ENCODE peak calls at places on chromosomes 13 and 19, in ten cellular contexts. J, F, I, N, Q, R, S, X, E and D are unnamed samples.

GRCh38 chr13:81917829-81918228 is 1576.9 kb upstream of the SPRY2 start:
- DNase-seq in J (no peak), E (peak), R (no peak), Q (no peak), F (no peak), S (no peak), X (no peak), N (no peak), I (no peak), D (no peak)

GRCh38 chr13:25292301-25292700 is 5.0 kb upstream of the MTMR6 start:
- DNase-seq in R (peak), I (no peak), X (peak), S (no peak), J (no peak), N (no peak), F (peak), E (peak), Q (no peak), D (peak)

GRCh38 chr13:58119351-58119750 is 487.8 kb downstream of the PCDH17 start:
- DNase-seq in N (no peak), R (no peak), X (no peak), Q (no peak), I (no peak), S (no peak), J (no peak), F (no peak), E (no peak), D (no peak)

GRCh38 chr13:23979361-23980159 is 82.3 kb upstream of the C1QTNF9B start:
- DNase-seq in X (no peak), E (peak), Q (peak), J (peak), S (peak), N (no peak), I (peak), R (no peak), F (peak), D (peak)

GRCh38 chr13:28603033-28603664 is 55.8 kb upstream of the POMP start:
- DNase-seq in N (no peak), E (no peak), F (no peak), S (no peak), J (no peak), R (no peak), X (no peak), I (no peak), Q (no peak), D (no peak)

GRCh38 chr19:9565900-9566705 is 18.2 kb downstream of the ZNF121 start:
- DNase-seq in I (no peak), Q (no peak), R (no peak), S (no peak), J (no peak), N (no peak), E (peak), X (no peak), F (no peak), D (no peak)

GRCh38 chr13:87671031-87671823 is at the start of gene SLITRK5:
- DNase-seq in I (peak), J (peak), Q (peak), E (peak), X (peak), F (peak), N (no peak), R (peak), S (peak), D (peak)

GRCh38 chr19:45528149-45528743 is 21.0 kb downstream of the VASP start:
- DNase-seq in X (no peak), E (peak), I (no peak), N (no peak), R (peak), Q (no peak), S (no peak), F (no peak), J (no peak), D (no peak)

GRCh38 chr13:27971236-27971645 is 2.1 kb upstream of the CDX2 start:
- DNase-seq in F (peak), S (no peak), E (peak), N (no peak), J (no peak), X (no peak), R (no peak), I (no peak), Q (peak), D (no peak)

GRCh38 chr19:19507354-19507753 is 8.0 kb downstream of the TSSK6 start:
- DNase-seq in I (no peak), Q (no peak), X (no peak), E (no peak), N (no peak), J (no peak), F (no peak), S (no peak), R (no peak), D (no peak)

GRCh38 chr13:46736568-46736967 is 60.4 kb downstream of the ESD start:
- DNase-seq in F (no peak), J (no peak), S (no peak), E (no peak), Q (no peak), I (no peak), N (no peak), R (no peak), X (no peak), D (no peak)

GRCh38 chr13:100588350-100589177 is at the start of gene GGACT:
- DNase-seq in E (peak), S (peak), F (peak), N (peak), Q (peak), I (peak), R (peak), X (no peak), J (peak), D (peak)

GRCh38 chr13:30744056-30744684 is 8.8 kb downstream of the ALOX5AP start:
- DNase-seq in N (peak), I (no peak), X (no peak), F (no peak), E (no peak), S (no peak), R (peak), J (peak), Q (peak), D (peak)

GRCh38 chr19:47778954-47779351 is 450 bp downstream of the SELENOW start:
- DNase-seq in I (no peak), X (no peak), Q (no peak), R (peak), J (no peak), F (peak), S (no peak), N (no peak), E (no peak), D (no peak)

GRCh38 chr19:29576761-29577661 is 29.1 kb upstream of the POP4 start:
- DNase-seq in F (no peak), N (no peak), X (no peak), S (no peak), J (no peak), Q (no peak), I (peak), E (no peak), R (no peak), D (no peak)

GRCh38 chr13:106561551-106562170 is 6.3 kb downstream of the ARGLU1 start:
- DNase-seq in S (no peak), X (no peak), N (no peak), F (no peak), E (no peak), R (no peak), I (no peak), J (no peak), Q (no peak), D (no peak)

GRCh38 chr19:21202865-21203494 is 61.1 kb downstream of the ZNF431 start:
- DNase-seq in N (peak), X (peak), J (no peak), F (peak), Q (no peak), E (peak), R (peak), S (no peak), I (no peak), D (peak)

GRCh38 chr13:40370662-40371061 is 295.8 kb downstream of the FOXO1 start:
- DNase-seq in F (no peak), I (no peak), X (no peak), J (no peak), Q (no peak), N (no peak), E (no peak), R (no peak), S (no peak), D (no peak)

GRCh38 chr19:19452241-19453128 is 47.0 kb downstream of the GATAD2A start:
- DNase-seq in S (no peak), E (no peak), J (no peak), X (no peak), I (no peak), R (no peak), Q (no peak), F (no peak), N (no peak), D (no peak)

GRCh38 chr19:38658462-38659306 is 11.2 kb downstream of the ACTN4 start:
- DNase-seq in N (peak), I (no peak), Q (peak), E (no peak), J (no peak), X (no peak), S (no peak), F (no peak), R (no peak), D (no peak)

GRCh38 chr19:39335168-39335567 is 675 bp downstream of the GMFG start:
- DNase-seq in J (peak), I (no peak), F (peak), X (no peak), E (no peak), S (no peak), Q (no peak), R (peak), N (no peak), D (no peak)

GRCh38 chr13:96993660-96994029 is 631 bp downstream of the OXGR1 start:
- DNase-seq in Q (no peak), E (peak), X (no peak), J (no peak), I (no peak), R (no peak), N (no peak), F (peak), S (no peak), D (no peak)

GRCh38 chr19:53881482-53882390 is at the start of gene PRKCG:
- DNase-seq in N (no peak), X (no peak), F (peak), I (no peak), E (peak), S (peak), Q (peak), J (peak), R (peak), D (no peak)

GRCh38 chr13:46698015-46698414 is 98.9 kb downstream of the ESD start:
- DNase-seq in I (no peak), E (no peak), R (no peak), J (no peak), Q (peak), X (no peak), N (no peak), F (no peak), S (no peak), D (no peak)

GRCh38 chr19:39498262-39499081 is at the start of gene DLL3:
- DNase-seq in I (no peak), X (no peak), E (peak), J (no peak), N (no peak), F (peak), Q (no peak), S (no peak), R (peak), D (no peak)

GRCh38 chr19:39170398-39171231 is 26.1 kb upstream of the NCCRP1 start:
- DNase-seq in I (no peak), F (no peak), N (no peak), R (no peak), E (no peak), S (peak), X (no peak), Q (no peak), J (no peak), D (no peak)

GRCh38 chr19:32870154-32870573 is 597 bp upstream of the SLC7A9 start:
- DNase-seq in R (no peak), I (no peak), F (no peak), J (peak), X (no peak), N (no peak), S (peak), Q (peak), E (peak), D (no peak)

GRCh38 chr19:1911995-1912394 is 6.8 kb downstream of the ADAT3 start:
- DNase-seq in N (no peak), R (no peak), I (no peak), S (peak), F (no peak), Q (peak), E (peak), X (no peak), J (no peak), D (no peak)

GRCh38 chr19:39409886-39410619 is 2.4 kb upstream of the PLEKHG2 start:
- DNase-seq in I (no peak), J (peak), S (peak), F (peak), Q (peak), N (peak), E (peak), R (peak), X (no peak), D (peak)

GRCh38 chr13:107864543-107865460 is 350.5 kb downstream of the LIG4 start:
- DNase-seq in E (peak), Q (no peak), I (no peak), F (peak), J (no peak), S (no peak), N (no peak), R (peak), X (peak), D (no peak)

GRCh38 chr19:22945560-22945959 is 57.4 kb downstream of the ZNF728 start:
- DNase-seq in E (peak), S (no peak), F (no peak), J (no peak), Q (no peak), N (peak), X (no peak), R (no peak), I (no peak), D (peak)

GRCh38 chr19:55080121-55080914 is 4.6 kb downstream of the EPS8L1 start:
- DNase-seq in F (peak), J (peak), R (peak), S (peak), E (peak), I (peak), X (peak), N (peak), Q (peak), D (peak)

GRCh38 chr13:99426426-99426825 is 74.8 kb upstream of the TM9SF2 start:
- DNase-seq in Q (no peak), I (no peak), N (no peak), R (no peak), J (no peak), S (no peak), F (no peak), E (no peak), X (no peak), D (no peak)

GRCh38 chr13:94303644-94304174 is 175.8 kb downstream of the DCT start:
- DNase-seq in R (no peak), N (no peak), S (no peak), F (no peak), E (peak), J (no peak), Q (no peak), X (no peak), I (no peak), D (no peak)
- TF ChIP-seq POLR2AphosphoS5 in R (no peak), N (no peak), S (no peak), F (no peak), E (no peak), J (no peak), Q (no peak), X (no peak), I (no peak), D (no peak)

DNA sequence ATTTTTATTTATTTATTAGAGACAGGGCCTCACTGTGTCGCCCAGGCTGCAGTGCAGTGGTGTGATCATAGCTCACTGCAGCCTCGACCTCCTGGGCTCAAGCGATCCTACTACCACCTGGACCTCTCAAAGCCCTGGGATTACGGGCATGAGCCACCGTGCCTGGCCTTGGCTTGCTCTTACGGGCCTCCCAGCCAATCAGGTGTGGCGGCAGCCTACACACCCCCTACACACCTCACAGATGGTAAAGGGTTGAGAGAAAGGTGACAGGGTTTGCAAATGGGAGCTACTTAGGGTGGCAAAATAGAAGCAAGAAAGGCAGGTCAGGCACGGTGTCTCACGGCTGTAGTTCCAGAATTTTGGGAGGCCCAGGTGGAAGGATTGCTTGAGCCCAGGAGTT is 1.0 kb upstream of the ZBTB32 start:
- DNase-seq in I (no peak), R (no peak), E (peak), X (no peak), F (peak), S (no peak), J (no peak), Q (no peak), N (no peak), D (no peak)
- H3K4me3 ChIP-seq in I (peak), R (no peak), E (peak), X (no peak), F (no peak), S (peak), J (peak), Q (no peak), N (no peak), D (no peak)

GRCh38 chr19:377801-378581 is 31.0 kb downstream of the C2CD4C start:
- DNase-seq in N (no peak), E (no peak), I (no peak), S (no peak), Q (no peak), F (peak), X (no peak), R (no peak), J (peak), D (no peak)
- TF ChIP-seq POLR2AphosphoS5 in N (no peak), E (no peak), I (no peak), S (no peak), Q (no peak), F (no peak), X (no peak), R (no peak), J (no peak), D (no peak)

GRCh38 chr19:46718934-46719551 is 2.1 kb upstream of the PRKD2 start:
- DNase-seq in N (no peak), R (no peak), X (no peak), Q (no peak), S (no peak), F (no peak), J (peak), E (no peak), I (no peak), D (no peak)
- H3K4me3 ChIP-seq in N (no peak), R (no peak), X (no peak), Q (no peak), S (no peak), F (no peak), J (peak), E (no peak), I (no peak), D (no peak)

GRCh38 chr19:40747536-40747935 is 2.7 kb downstream of the ACTMAP start:
- DNase-seq in F (no peak), R (no peak), S (no peak), I (no peak), X (no peak), N (no peak), Q (no peak), E (no peak), J (no peak), D (no peak)
- TF ChIP-seq POLR2AphosphoS5 in F (no peak), R (no peak), S (no peak), I (no peak), X (no peak), N (no peak), Q (no peak), E (no peak), J (no peak), D (no peak)

DNA sequence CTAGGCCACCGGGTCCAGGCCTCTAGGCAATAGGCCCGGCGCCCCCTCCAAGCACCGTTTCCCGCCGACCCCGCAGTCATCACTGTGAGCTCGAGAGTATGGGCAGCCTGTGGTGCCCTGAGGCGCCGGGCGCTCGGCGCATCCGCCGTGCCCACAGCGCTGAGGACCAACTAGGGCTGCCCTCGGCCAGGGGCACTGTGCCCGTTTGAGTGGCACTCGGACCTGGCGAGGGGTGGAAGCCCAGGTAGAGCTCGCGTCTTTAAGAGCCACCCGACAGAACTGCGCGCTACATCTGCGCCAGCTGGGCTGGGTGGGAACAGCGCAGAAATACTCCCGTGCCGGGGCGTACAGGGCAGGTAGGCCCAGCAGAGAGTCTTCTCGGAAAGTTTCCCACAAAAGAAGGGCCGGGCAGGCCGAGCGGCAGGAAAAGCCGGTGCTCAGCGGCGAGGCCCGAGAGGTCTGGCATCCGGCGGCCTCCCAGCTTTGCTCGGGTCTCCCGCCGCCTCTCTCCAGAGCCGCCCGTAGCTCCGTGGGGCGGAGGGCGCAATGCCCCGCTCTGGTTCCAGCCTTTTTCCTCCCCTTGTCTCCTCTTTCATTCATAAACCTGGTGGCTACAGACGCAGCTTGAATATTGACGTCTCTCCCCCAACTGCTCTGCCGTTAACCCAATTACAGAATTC is 5.4 kb upstream of the SOX1 start:
- DNase-seq in F (no peak), X (no peak), I (no peak), J (no peak), S (peak), N (no peak), R (no peak), Q (no peak), E (peak), D (no peak)
- H3K4me3 ChIP-seq in F (no peak), X (no peak), I (no peak), J (no peak), S (no peak), N (no peak), R (no peak), Q (no peak), E (peak), D (no peak)

DNA sequence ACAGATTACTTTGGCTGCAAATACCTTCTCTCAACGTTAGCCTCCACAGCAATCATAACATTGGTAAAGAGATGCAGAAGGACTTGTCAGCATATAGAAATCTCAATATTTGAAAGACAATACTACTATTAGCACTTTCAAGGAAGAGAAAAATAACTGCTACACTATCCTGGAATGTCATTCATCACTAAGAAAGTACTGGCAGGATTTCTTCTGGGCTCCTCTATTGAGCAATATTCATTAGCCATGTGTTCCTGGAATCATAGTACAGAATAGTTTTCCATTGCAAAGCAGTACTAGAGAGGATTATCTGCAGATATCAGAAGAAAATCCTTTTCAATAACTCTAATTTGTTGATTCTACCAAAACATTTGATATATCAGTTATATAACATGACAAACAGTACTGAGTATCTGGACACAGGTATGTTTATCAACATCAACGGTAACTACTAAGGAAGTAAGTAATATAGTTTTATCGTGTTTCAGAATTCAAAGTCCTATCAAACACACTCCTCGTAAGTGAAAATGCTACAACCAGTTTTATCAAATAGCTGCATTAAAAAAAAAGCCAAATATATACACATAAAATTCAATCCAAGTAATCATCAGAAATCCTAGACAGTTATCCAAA is 27.3 kb downstream of the INTS6 start:
- DNase-seq in J (no peak), F (no peak), Q (no peak), R (no peak), S (no peak), X (no peak), E (peak), N (no peak), I (no peak), D (no peak)
- TF ChIP-seq POLR2AphosphoS5 in J (no peak), F (no peak), Q (no peak), R (no peak), S (no peak), X (no peak), E (no peak), N (no peak), I (no peak), D (no peak)

GRCh38 chr13:111187879-111188643 is 73.0 kb downstream of the ARHGEF7 start:
- DNase-seq in Q (no peak), X (no peak), J (no peak), S (no peak), N (no peak), R (no peak), F (no peak), E (no peak), I (no peak), D (no peak)
- H3K4me3 ChIP-seq in Q (no peak), X (no peak), J (no peak), S (no peak), N (no peak), R (no peak), F (no peak), E (no peak), I (no peak), D (no peak)

DNA sequence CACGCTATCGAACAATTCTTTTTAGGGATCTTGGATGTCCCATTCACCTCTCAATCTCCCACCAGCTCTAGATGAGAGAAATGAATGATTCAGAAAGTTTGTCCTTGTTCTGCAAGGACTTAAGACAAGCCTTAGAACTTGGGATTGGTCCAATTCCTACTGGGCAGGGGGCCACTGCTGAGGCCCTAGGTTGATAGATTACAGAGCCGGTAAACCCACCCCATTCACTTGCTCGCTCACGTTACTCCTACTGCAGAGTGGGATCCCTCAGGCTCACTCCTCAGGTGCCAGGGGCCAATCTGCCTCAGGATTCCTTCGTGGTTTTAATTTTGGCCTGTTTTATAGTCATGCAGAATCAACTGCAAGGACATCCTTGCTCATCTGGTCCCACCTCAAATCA is 59.0 kb downstream of the SERP2 start:
- DNase-seq in Q (no peak), J (no peak), I (no peak), N (no peak), X (no peak), R (no peak), S (no peak), E (no peak), F (no peak), D (no peak)
- TF ChIP-seq POLR2AphosphoS5 in Q (no peak), J (no peak), I (no peak), N (peak), X (no peak), R (no peak), S (no peak), E (no peak), F (no peak), D (no peak)